ENCODE peak calls at places on chromosomes 11 and 22, in eight cellular contexts. L is esophagus muscularis mucosa, Q is thyroid gland, X is IMR-90, E is esophagus squamous epithelium, G is Peyer's patch, N is prostate gland, S is adrenal gland. F is an unnamed sample. For H3K4me1, the result is how much of the 10 kb centered on the place peaks cover.

GRCh38 chr22:45207981-45208664 is 32.6 kb downstream of the KIAA0930 start:
- DNase-seq in L (no peak), Q (no peak), X (peak), E (no peak), G (peak), N (peak), S (no peak), F (no peak)

GRCh38 chr22:36486619-36487384 is 5.4 kb upstream of the TXN2 start:
- DNase-seq in L (no peak), Q (peak), X (peak), E (no peak), G (no peak), N (peak), S (peak), F (no peak)

GRCh38 chr22:38935023-38935422 is 22.4 kb upstream of the APOBEC3A start:
- DNase-seq in L (no peak), Q (peak), X (no peak), E (no peak), G (peak), N (peak), S (peak), F (peak)

GRCh38 chr22:17884951-17885350 is 110.7 kb upstream of the BID start:
- DNase-seq in L (no peak), Q (no peak), X (peak), E (no peak), G (no peak), N (no peak), S (no peak), F (no peak)

GRCh38 chr11:32792948-32793475 is 1.4 kb downstream of the CCDC73 start:
- DNase-seq in L (no peak), Q (peak), X (peak), E (no peak), G (peak), N (peak), S (peak), F (peak)

GRCh38 chr11:68963779-68964178 is 17.0 kb downstream of the MRGPRD start:
- DNase-seq in L (peak), Q (no peak), X (peak), E (no peak), G (no peak), N (no peak), S (no peak), F (no peak)

GRCh38 chr11:22246992-22247391 is 54.1 kb downstream of the ANO5 start:
- DNase-seq in L (no peak), Q (no peak), X (no peak), E (no peak), G (no peak), N (no peak), S (no peak), F (no peak)

GRCh38 chr22:41779889-41780505 is 20.5 kb upstream of the CCDC134 start:
- DNase-seq in L (no peak), Q (no peak), X (no peak), E (no peak), G (no peak), N (no peak), S (no peak), F (no peak)

GRCh38 chr11:111460752-111461305 is 51.4 kb downstream of the BTG4 start:
- DNase-seq in L (peak), Q (no peak), X (peak), E (no peak), G (no peak), N (no peak), S (no peak), F (no peak)

GRCh38 chr11:47183969-47184368 is 2.3 kb downstream of the PACSIN3 start:
- DNase-seq in L (no peak), Q (no peak), X (no peak), E (no peak), G (no peak), N (no peak), S (peak), F (peak)

GRCh38 chr11:34331329-34331728 is 26.5 kb downstream of the ABTB2 start:
- DNase-seq in L (no peak), Q (no peak), X (peak), E (no peak), G (no peak), N (peak), S (peak), F (no peak)

GRCh38 chr22:33787645-33788456 is 132.4 kb downstream of the LARGE1 start:
- DNase-seq in L (no peak), Q (no peak), X (peak), E (no peak), G (no peak), N (no peak), S (no peak), F (no peak)

GRCh38 chr22:20111045-20111688 is 4.7 kb upstream of the RANBP1 start:
- DNase-seq in L (no peak), Q (no peak), X (peak), E (no peak), G (no peak), N (no peak), S (no peak), F (no peak)

GRCh38 chr11:71252782-71253730 is 679 bp upstream of the SHANK2 start:
- DNase-seq in L (no peak), Q (peak), X (peak), E (no peak), G (peak), N (peak), S (peak), F (no peak)

GRCh38 chr11:83139310-83139709 is 17.6 kb upstream of the PCF11 start:
- DNase-seq in L (no peak), Q (no peak), X (no peak), E (no peak), G (no peak), N (peak), S (no peak), F (no peak)

GRCh38 chr22:23163665-23164064 is 16.6 kb upstream of the BCR start:
- DNase-seq in L (no peak), Q (peak), X (no peak), E (no peak), G (no peak), N (peak), S (peak), F (no peak)

GRCh38 chr22:19759459-19759993 is 1.1 kb upstream of the TBX1 start:
- DNase-seq in L (no peak), Q (no peak), X (no peak), E (no peak), G (no peak), N (no peak), S (no peak), F (no peak)

GRCh38 chr22:23138584-23139469 is 3.0 kb downstream of the RSPH14 start:
- DNase-seq in L (no peak), Q (peak), X (no peak), E (no peak), G (no peak), N (peak), S (no peak), F (no peak)

GRCh38 chr11:3958301-3958700 is 102.8 kb downstream of the STIM1 start:
- DNase-seq in L (no peak), Q (no peak), X (no peak), E (no peak), G (no peak), N (no peak), S (no peak), F (no peak)

GRCh38 chr11:113615098-113615497 is 91.0 kb downstream of the TMPRSS5 start:
- DNase-seq in L (no peak), Q (no peak), X (no peak), E (no peak), G (no peak), N (no peak), S (no peak), F (no peak)

GRCh38 chr11:102138677-102139076 is 28.4 kb downstream of the YAP1 start:
- DNase-seq in L (no peak), Q (no peak), X (peak), E (no peak), G (no peak), N (no peak), S (no peak), F (no peak)

GRCh38 chr22:20155330-20156041 is 4.6 kb upstream of the CCDC188 start:
- DNase-seq in L (no peak), Q (no peak), X (no peak), E (no peak), G (no peak), N (no peak), S (peak), F (no peak)

GRCh38 chr22:23278883-23279675 is 98.8 kb downstream of the BCR start:
- DNase-seq in L (no peak), Q (peak), X (no peak), E (no peak), G (peak), N (peak), S (no peak), F (no peak)

GRCh38 chr11:69521461-69521860 is 40.0 kb downstream of the LINC01488 start:
- DNase-seq in L (no peak), Q (no peak), X (no peak), E (no peak), G (no peak), N (no peak), S (no peak), F (no peak)

GRCh38 chr11:75246673-75247350 is 6.2 kb downstream of the TPBGL start:
- DNase-seq in L (no peak), Q (no peak), X (no peak), E (no peak), G (no peak), N (no peak), S (no peak), F (no peak)

GRCh38 chr11:109946322-109946846 is 146.8 kb upstream of the ZC3H12C start:
- DNase-seq in L (peak), Q (peak), X (peak), E (peak), G (peak), N (peak), S (peak), F (peak)

GRCh38 chr11:129888451-129888850 is 6.9 kb downstream of the NFRKB start:
- DNase-seq in L (no peak), Q (no peak), X (no peak), E (no peak), G (no peak), N (no peak), S (no peak), F (no peak)

GRCh38 chr11:111097191-111097590 is 148.3 kb upstream of the POU2AF2 start:
- DNase-seq in L (no peak), Q (peak), X (peak), E (no peak), G (no peak), N (no peak), S (peak), F (no peak)

GRCh38 chr22:39938509-39938908 is 21.7 kb upstream of the TMA7B start:
- DNase-seq in L (no peak), Q (no peak), X (no peak), E (no peak), G (no peak), N (no peak), S (no peak), F (no peak)

GRCh38 chr11:2790581-2790925 is 90.8 kb upstream of the KCNQ1OT1 start:
- DNase-seq in L (no peak), Q (peak), X (no peak), E (no peak), G (peak), N (no peak), S (peak), F (peak)

GRCh38 chr11:73402834-73403185 is 26.6 kb downstream of the RELT start:
- DNase-seq in L (no peak), Q (no peak), X (no peak), E (no peak), G (no peak), N (no peak), S (no peak), F (no peak)

GRCh38 chr11:71252434-71252781 is at the start of gene SHANK2:
- DNase-seq in L (no peak), Q (peak), X (no peak), E (no peak), G (peak), N (peak), S (no peak), F (no peak)

GRCh38 chr11:18239655-18240054 is 3.1 kb upstream of the SAA4 start:
- DNase-seq in L (no peak), Q (no peak), X (no peak), E (no peak), G (no peak), N (no peak), S (no peak), F (no peak)

GRCh38 chr11:132831272-132831671 is 701.0 kb downstream of the OPCML start:
- DNase-seq in L (no peak), Q (no peak), X (no peak), E (no peak), G (no peak), N (no peak), S (no peak), F (no peak)

GRCh38 chr11:61752117-61752924 is at the start of gene MYRF:
- DNase-seq in L (no peak), Q (peak), X (peak), E (no peak), G (peak), N (peak), S (peak), F (no peak)

GRCh38 chr22:30441088-30441487 is 15.5 kb downstream of the MTFP1 start:
- DNase-seq in L (no peak), Q (no peak), X (no peak), E (no peak), G (peak), N (no peak), S (no peak), F (no peak)

GRCh38 chr22:30439226-30439625 is 13.7 kb downstream of the MTFP1 start:
- DNase-seq in L (no peak), Q (no peak), X (no peak), E (no peak), G (peak), N (no peak), S (no peak), F (no peak)

GRCh38 chr22:30439836-30440235 is 14.3 kb downstream of the MTFP1 start:
- DNase-seq in L (no peak), Q (no peak), X (no peak), E (no peak), G (peak), N (no peak), S (no peak), F (no peak)

GRCh38 chr22:30445438-30445936 is 19.9 kb downstream of the MTFP1 start:
- DNase-seq in L (no peak), Q (no peak), X (peak), E (no peak), G (no peak), N (no peak), S (peak), F (no peak)

DNA sequence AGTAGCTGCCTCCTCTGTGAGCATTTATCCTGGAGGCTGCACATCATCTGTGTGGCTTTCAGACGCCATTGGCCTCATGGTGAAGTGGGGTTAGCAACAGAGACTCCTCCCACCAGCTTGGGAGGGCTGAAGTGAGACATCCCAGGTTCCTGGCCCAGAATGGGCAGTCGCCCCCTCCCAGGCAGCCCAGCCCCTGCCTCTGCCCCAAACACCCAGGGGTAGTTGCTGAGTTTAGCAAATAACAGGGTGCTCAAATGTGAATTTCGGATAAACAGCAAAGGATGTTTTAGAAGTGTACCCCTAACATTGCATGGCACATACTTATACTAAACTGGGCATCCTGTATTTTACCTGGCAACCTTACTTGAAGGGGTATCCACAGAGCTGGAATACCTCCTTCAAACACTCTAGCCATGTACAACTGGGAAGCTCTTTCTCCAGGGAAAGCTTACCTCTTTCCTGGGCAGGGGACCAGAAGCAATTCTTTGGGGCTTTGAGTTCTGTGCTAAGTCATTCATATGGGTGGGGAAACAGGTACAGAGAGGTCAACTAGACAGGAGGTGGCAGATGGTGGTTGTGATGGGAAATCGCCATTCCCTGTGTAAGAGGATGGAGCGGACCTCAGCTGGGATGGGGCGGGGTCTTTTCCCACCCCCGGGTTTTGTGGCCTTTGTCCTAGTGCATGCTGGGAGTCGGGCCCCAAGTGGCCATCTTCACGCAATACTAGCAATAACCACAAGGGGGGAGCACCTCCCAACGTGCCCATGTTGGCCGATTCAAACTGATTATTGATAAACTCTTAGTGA is 19.3 kb downstream of the MTFP1 start:
- DNase-seq in L (no peak), Q (peak), X (peak), E (no peak), G (no peak), N (no peak), S (peak), F (no peak)
- TF ChIP-seq POLR2A in L (no peak), Q (no peak), X (peak), E (no peak), G (no peak), N (no peak), S (no peak), F (no peak)

GRCh38 chr22:31295831-31296230 is 3.5 kb upstream of the PIK3IP1 start:
- DNase-seq in L (no peak), Q (no peak), X (peak), E (no peak), G (no peak), N (no peak), S (no peak), F (no peak)

GRCh38 chr22:31296258-31296657 is 4.0 kb upstream of the PIK3IP1 start:
- DNase-seq in L (no peak), Q (no peak), X (peak), E (no peak), G (no peak), N (no peak), S (no peak), F (no peak)

GRCh38 chr22:31291716-31292644 is at the start of gene PIK3IP1:
- DNase-seq in L (peak), Q (peak), X (peak), E (peak), G (peak), N (peak), S (peak), F (peak)

GRCh38 chr22:31291403-31291715 is 929 bp downstream of the PIK3IP1 start:
- DNase-seq in L (peak), Q (no peak), X (no peak), E (no peak), G (no peak), N (no peak), S (no peak), F (no peak)

DNA sequence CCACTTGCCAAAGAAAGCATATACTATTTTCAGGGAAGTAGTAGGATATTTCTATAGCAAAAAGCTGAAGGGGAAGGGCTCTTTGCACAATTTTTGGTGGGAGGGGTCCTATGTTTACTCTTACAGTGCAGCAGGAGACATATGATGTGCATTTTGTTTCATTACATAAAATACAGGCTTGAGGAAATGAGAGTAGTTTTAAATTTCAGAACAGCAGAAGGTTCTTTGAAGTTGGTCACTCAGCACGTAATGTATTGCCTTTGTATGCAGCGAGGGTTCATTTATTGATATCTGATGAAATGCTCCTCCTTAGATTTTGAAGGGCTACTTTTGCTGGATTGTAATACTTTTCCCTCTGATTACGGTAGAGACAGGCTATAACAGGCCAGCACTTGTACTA is 3.1 kb upstream of the PIK3IP1 start:
- DNase-seq in L (no peak), Q (no peak), X (no peak), E (no peak), G (no peak), N (no peak), S (no peak), F (no peak)
- H3K27ac ChIP-seq in L (peak), Q (peak), X (no peak), E (peak), G (peak), N (peak), S (peak), F (peak)

GRCh38 chr11:122732342-122733300 is 77.1 kb downstream of the UBASH3B start:
- DNase-seq in L (no peak), Q (no peak), X (no peak), E (no peak), G (no peak), N (no peak), S (no peak), F (no peak)

GRCh38 chr11:122729139-122729538 is 73.6 kb downstream of the UBASH3B start:
- DNase-seq in L (no peak), Q (no peak), X (no peak), E (no peak), G (no peak), N (no peak), S (no peak), F (no peak)

GRCh38 chr11:122735031-122735430 is 79.5 kb downstream of the UBASH3B start:
- DNase-seq in L (no peak), Q (no peak), X (no peak), E (no peak), G (no peak), N (no peak), S (no peak), F (no peak)

GRCh38 chr11:122731500-122731913 is 76.0 kb downstream of the UBASH3B start:
- DNase-seq in L (no peak), Q (no peak), X (peak), E (no peak), G (no peak), N (no peak), S (no peak), F (no peak)

GRCh38 chr11:122733301-122733686 is 77.8 kb downstream of the UBASH3B start:
- DNase-seq in L (no peak), Q (peak), X (peak), E (no peak), G (no peak), N (no peak), S (peak), F (peak)
- H3K4me1 ChIP-seq in L (under half), Q (under half), X (under half), E (under half), G (under half), N (under half), S (under half), F (under half)

GRCh38 chr11:911890-912219 is 1.2 kb upstream of the CHID1 start:
- DNase-seq in L (no peak), Q (no peak), X (no peak), E (no peak), G (no peak), N (no peak), S (no peak), F (no peak)

GRCh38 chr11:910589-911030 is at the start of gene CHID1:
- DNase-seq in L (peak), Q (peak), X (peak), E (no peak), G (peak), N (peak), S (peak), F (peak)

GRCh38 chr11:909406-909805 is 1.2 kb downstream of the CHID1 start:
- DNase-seq in L (no peak), Q (no peak), X (no peak), E (no peak), G (no peak), N (no peak), S (no peak), F (no peak)

GRCh38 chr11:911031-911889 is 650 bp upstream of the CHID1 start:
- DNase-seq in L (no peak), Q (peak), X (peak), E (no peak), G (no peak), N (no peak), S (peak), F (peak)

GRCh38 chr11:910044-910588 is 494 bp downstream of the CHID1 start:
- DNase-seq in L (no peak), Q (peak), X (no peak), E (no peak), G (no peak), N (no peak), S (no peak), F (no peak)
- TF ChIP-seq POLR2A in L (no peak), Q (no peak), X (no peak), E (no peak), G (no peak), N (no peak), S (no peak), F (no peak)